ENCODE peak calls at places on chromosomes 5 and 9, in eight cellular contexts. G is DND-41, V is heart right ventricle, H is adrenal gland, F is kidney, E is GM10248, K is fibroblast of the aortic adventitia, T is WTC11. X is an unnamed sample.

GRCh38 chr5:132787076-132787475 is 10.0 kb upstream of the SEPTIN8 start:
- DNase-seq in T (no peak), V (no peak), F (no peak), K (peak; percentile 71), H (no peak), E (no peak), G (no peak), X (no peak)

GRCh38 chr9:78031271-78031825 is at the start of gene GNAQ:
- DNase-seq in K (no peak), V (peak; percentile 23), T (peak; percentile 46), G (peak; percentile 60), H (peak; percentile 30), F (peak; percentile 77), E (peak; percentile 9), X (peak; percentile 48)

GRCh38 chr5:178590141-178590923 is at the start of gene COL23A1:
- DNase-seq in K (peak; percentile 37), H (peak; percentile 26), G (no peak), V (peak; percentile 75), T (peak; percentile 70), F (peak; percentile 83), E (peak; percentile 59), X (peak; percentile 24)

GRCh38 chr5:128498844-128499455 is 39.1 kb downstream of the FBN2 start:
- DNase-seq in E (peak; percentile 18), F (no peak), G (no peak), K (peak; percentile 85), T (no peak), V (peak; percentile 17), H (no peak), X (no peak)

GRCh38 chr5:134857401-134857800 is 11.6 kb downstream of the C5orf24 start:
- DNase-seq in V (no peak), G (no peak), T (no peak), K (no peak), F (no peak), E (no peak), H (no peak), X (no peak)

GRCh38 chr5:154197801-154198461 is 7.4 kb downstream of the GALNT10 start:
- DNase-seq in K (peak; percentile 74), G (no peak), H (no peak), T (no peak), V (no peak), E (no peak), F (no peak), X (no peak)

GRCh38 chr5:167696558-167697314 is 594.7 kb upstream of the WWC1 start:
- DNase-seq in V (no peak), T (no peak), H (no peak), F (no peak), K (no peak), G (no peak), E (no peak), X (no peak)

GRCh38 chr9:115326461-115326860 is 208.5 kb upstream of the TNC start:
- DNase-seq in H (no peak), G (no peak), V (no peak), T (no peak), F (no peak), K (no peak), E (no peak), X (no peak)

GRCh38 chr5:154714271-154714986 is 40.7 kb upstream of the LARP1 start:
- DNase-seq in G (peak; percentile 19), K (peak; percentile 45), H (no peak), F (no peak), V (no peak), E (peak; percentile 41), T (no peak), X (no peak)

GRCh38 chr9:4277531-4277991 is 22.3 kb downstream of the GLIS3 start:
- DNase-seq in H (no peak), V (no peak), K (no peak), G (no peak), E (no peak), F (no peak), T (no peak), X (no peak)

GRCh38 chr5:128111818-128112448 is 28.4 kb downstream of the SLC12A2 start:
- DNase-seq in K (peak; percentile 45), G (no peak), F (no peak), V (no peak), H (no peak), T (no peak), E (no peak), X (no peak)

GRCh38 chr5:169805937-169806700 is 169.0 kb downstream of the DOCK2 start:
- DNase-seq in V (no peak), K (no peak), G (no peak), E (peak; percentile 58), T (no peak), H (no peak), F (no peak), X (no peak)

GRCh38 chr5:169804861-169805260 is 167.8 kb downstream of the DOCK2 start:
- DNase-seq in E (no peak), G (no peak), K (peak; percentile 73), V (no peak), H (no peak), F (no peak), T (no peak), X (no peak)

GRCh38 chr5:169803077-169803981 is 166.3 kb downstream of the DOCK2 start:
- DNase-seq in E (no peak), T (no peak), K (peak; percentile 100), V (peak; percentile 50), F (no peak), G (no peak), H (peak; percentile 22), X (no peak)

GRCh38 chr5:169808118-169808581 is 171.1 kb downstream of the DOCK2 start:
- DNase-seq in H (no peak), T (peak; percentile 25), F (no peak), K (no peak), G (no peak), E (no peak), V (no peak), X (no peak)

DNA sequence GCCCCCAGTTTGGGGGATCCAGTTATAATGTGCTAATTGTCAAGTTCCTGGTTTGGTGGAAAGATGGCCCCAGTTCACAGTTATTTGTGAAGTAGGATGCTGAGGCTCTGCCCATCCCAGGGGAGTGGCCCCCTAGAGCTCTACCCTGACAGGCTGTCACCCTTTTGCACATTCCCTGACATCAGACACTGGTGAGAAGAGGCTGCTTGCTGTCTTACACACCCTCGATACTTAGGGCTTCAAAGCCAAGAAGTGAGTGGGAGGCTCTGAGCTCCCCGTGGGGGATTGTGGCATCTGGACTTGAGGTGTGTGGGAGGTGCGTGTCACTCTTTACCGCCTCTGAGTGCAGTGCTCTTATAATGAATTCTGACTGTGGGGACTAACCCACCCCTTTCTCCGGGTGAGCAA is 168.5 kb downstream of the DOCK2 start:
- DNase-seq in F (no peak), E (peak; percentile 79), H (no peak), V (no peak), T (no peak), G (peak; percentile 9), K (peak; percentile 39), X (no peak)
- TF ChIP-seq CTCF in F (no peak), E (no peak), H (no peak), V (no peak), T (no peak), G (no peak), K (no peak), X (no peak)

GRCh38 chr9:124197177-124198095 is 60.3 kb upstream of the NEK6 start:
- DNase-seq in F (peak; percentile 39), V (no peak), K (no peak), H (no peak), E (peak; percentile 75), G (no peak), T (no peak), X (no peak)
- TF ChIP-seq CTCF in F (no peak), V (no peak), K (no peak), H (no peak), E (peak; percentile 17), G (no peak), T (no peak), X (no peak)

DNA sequence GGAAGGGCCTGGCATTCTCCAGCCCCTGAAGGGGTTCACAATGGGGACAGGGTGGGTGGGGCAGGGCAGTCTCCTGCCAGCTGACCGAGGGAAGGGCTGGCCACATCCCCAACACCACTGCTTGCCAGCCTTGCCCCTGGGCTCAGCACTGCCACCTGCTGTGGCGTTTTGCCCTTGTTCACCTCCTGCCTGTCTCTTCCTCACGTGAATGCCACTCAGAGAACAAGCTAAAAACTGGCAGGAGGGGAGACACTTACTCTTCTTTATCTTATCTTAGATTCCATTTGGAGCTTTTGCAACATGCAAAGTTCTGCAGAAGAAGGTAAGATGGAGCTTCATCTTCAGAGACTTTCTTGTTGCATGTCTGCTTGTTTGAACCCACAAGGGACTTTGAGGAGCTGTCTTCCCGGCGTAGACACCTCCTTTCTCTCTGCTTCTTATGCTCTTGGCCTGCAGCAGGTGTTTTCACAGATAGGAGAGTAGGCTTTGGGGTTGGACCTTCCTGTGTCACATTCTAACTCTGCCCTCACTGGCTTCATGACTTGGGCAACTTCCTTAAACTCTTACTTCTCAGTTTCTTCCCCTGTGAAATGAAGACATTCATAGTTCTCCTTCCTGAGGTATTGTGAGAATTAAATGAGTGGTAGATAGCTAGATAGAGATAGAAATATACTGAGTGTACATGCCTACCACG is 4.1 kb downstream of the LRSAM1 start:
- DNase-seq in V (no peak), T (no peak), K (peak; percentile 13), H (no peak), G (no peak), E (no peak), F (peak; percentile 18), X (no peak)
- TF ChIP-seq CTCF in V (peak; percentile 46), T (no peak), K (no peak), H (peak; percentile 25), G (peak; percentile 52), E (peak; percentile 55), F (peak; percentile 21), X (no peak)

DNA sequence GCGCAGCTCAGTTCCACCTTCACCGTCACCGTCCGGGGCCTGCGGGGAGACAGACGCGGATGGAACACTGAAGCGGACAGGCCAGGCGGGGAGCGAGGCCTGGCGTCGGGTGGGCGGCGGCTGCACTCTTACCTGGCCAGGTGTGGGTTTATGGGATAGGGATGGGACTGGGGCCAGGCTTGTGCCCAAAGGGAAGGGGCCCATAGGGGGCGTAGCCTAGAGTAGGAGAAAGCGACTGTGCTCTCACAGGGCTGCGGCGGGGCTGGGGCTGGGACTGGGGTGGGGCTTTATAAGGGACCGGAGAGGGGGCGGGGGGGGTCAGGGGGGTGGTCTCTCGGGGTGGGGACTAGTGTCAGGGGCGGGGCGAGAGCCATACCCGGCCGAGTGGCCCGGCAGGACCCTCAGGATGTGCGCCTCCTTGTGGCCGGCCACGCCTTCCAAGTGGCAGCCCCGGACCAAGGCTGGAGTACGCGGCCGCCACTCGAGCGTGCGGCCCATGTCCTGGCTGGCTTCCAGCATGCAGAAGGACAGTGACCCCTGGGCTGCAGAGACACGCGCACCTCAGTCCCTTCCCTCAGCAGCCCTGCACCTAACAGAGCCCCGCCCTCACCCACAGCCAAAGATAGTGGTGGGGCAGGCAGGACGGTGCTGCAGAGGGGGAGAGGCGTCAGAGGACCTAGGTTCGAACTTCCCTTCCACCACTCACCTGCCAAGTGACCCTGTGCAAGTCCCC is 22.8 kb downstream of the FPGS start:
- DNase-seq in T (peak; percentile 97), K (no peak), E (no peak), V (no peak), F (peak; percentile 89), G (no peak), H (peak; percentile 69), X (peak; percentile 69)
- TF ChIP-seq CTCF in T (peak; percentile 71), K (peak; percentile 19), E (peak; percentile 19), V (peak; percentile 54), F (peak; percentile 36), G (peak; percentile 29), H (peak; percentile 36), X (peak; percentile 75)

X was measured in progenitor cell of endocrine pancreas.